ENCODE peak calls at places on chromosomes 3 and 15, in four cellular contexts. P is Panc1, K is heart left ventricle, W is dorsolateral prefrontal cortex. E is an unnamed sample.

GRCh38 chr15:95793226-95793625 is 537.3 kb upstream of the NR2F2 start:
- DNase-seq in W (no peak), P (no peak), K (no peak), E (no peak)

GRCh38 chr15:79089890-79090486 is 592 bp downstream of the RASGRF1 start:
- DNase-seq in P (no peak), K (no peak), W (no peak), E (no peak)

GRCh38 chr3:120094776-120095225 is 554 bp upstream of the GSK3B start:
- DNase-seq in W (peak), K (no peak), P (peak), E (peak)

GRCh38 chr3:13111173-13111873 is 38.1 kb upstream of the IQSEC1 start:
- DNase-seq in W (peak), K (no peak), P (no peak), E (no peak)

GRCh38 chr3:15390460-15390859 is 36.9 kb downstream of the METTL6 start:
- DNase-seq in P (no peak), K (no peak), W (no peak), E (no peak)

GRCh38 chr15:75156306-75157215 is 45.1 kb upstream of the C15orf39 start:
- DNase-seq in P (no peak), K (no peak), W (no peak), E (no peak)

GRCh38 chr3:52047295-52047960 is 8.9 kb downstream of the DUSP7 start:
- DNase-seq in K (no peak), W (peak), P (no peak), E (no peak)

GRCh38 chr3:127254730-127255129 is 33.1 kb downstream of the PRR20G start:
- DNase-seq in P (no peak), K (no peak), W (no peak), E (no peak)

GRCh38 chr3:169165196-169166159 is 498.0 kb downstream of the MECOM start:
- DNase-seq in P (no peak), W (no peak), K (no peak), E (no peak)

GRCh38 chr3:71441925-71442620 is 141.5 kb downstream of the FOXP1 start:
- DNase-seq in P (no peak), W (no peak), K (no peak), E (no peak)

GRCh38 chr15:71125831-71126453 is 10.7 kb downstream of the THSD4 start:
- DNase-seq in P (no peak), W (no peak), K (no peak), E (no peak)

GRCh38 chr3:10006048-10006761 is 19.6 kb upstream of the EMC3 start:
- DNase-seq in P (no peak), W (no peak), K (no peak), E (no peak)

GRCh38 chr15:60000824-60001641 is 3.1 kb upstream of the FOXB1 start:
- DNase-seq in K (no peak), W (no peak), P (no peak), E (no peak)
- H3K4me3 ChIP-seq in K (no peak), W (no peak), P (no peak), E (no peak)

GRCh38 chr3:129663045-129663446 is 56.6 kb upstream of the PLXND1 start:
- DNase-seq in K (no peak), P (no peak), W (no peak), E (no peak)
- H3K27ac ChIP-seq in K (peak), P (no peak), W (no peak), E (no peak)

GRCh38 chr3:64563776-64564175 is 124.0 kb downstream of the ADAMTS9 start:
- DNase-seq in K (no peak), P (no peak), W (no peak), E (no peak)
- TF ChIP-seq CTCF in K (no peak), P (no peak), W (no peak), E (no peak)

GRCh38 chr3:98734311-98734710 is 28.8 kb upstream of the ST3GAL6 start:
- DNase-seq in K (no peak), P (no peak), W (no peak), E (no peak)
- H3K4me3 ChIP-seq in K (peak), P (peak), W (peak), E (no peak)

DNA sequence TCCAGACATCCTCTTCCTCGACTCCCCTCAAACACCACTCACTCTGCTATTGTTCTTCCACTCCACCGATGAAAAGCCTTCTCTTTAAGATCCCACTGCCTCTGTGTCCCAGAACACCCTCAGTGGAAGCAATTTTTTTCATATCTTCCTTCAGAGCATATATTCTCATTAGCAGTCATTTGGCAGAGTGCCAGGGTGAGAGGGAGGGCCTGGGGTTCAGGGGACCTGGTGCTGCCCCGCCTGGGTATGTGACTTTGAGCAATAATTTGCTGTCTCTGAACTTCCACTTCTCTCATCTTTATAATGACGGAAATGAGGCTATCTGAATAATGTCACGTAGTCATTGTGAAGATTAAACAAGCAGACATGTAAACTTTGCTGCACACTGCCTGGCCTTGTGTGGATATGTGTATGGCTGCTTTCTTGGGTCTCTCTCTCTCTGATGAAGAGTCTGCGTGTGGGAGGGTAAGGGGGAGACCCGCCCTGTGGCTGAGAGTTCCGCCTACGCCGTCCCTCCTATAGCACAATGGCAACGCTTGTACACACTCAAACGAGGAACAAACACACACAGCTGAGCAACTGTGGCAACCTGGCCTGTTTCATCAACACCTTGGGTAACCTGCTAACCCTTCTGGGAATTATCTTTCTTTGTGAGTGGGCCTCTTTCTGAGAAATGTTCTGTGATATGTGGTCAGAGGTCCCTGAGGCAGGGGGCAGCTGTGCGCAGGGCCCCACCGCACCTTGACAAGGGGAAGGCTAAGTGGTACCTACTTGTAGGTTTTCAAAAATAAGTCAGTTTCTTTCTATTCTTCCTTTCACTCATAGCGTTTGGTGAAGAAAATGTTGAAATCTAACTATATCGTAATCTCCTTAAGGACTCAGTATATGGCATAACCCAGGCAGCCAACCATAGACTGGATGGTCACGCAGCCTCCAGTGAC is 369.8 kb downstream of the SV2B start:
- DNase-seq in K (no peak), P (no peak), W (no peak), E (no peak)
- H3K27ac ChIP-seq in K (peak), P (no peak), W (no peak), E (no peak)

DNA sequence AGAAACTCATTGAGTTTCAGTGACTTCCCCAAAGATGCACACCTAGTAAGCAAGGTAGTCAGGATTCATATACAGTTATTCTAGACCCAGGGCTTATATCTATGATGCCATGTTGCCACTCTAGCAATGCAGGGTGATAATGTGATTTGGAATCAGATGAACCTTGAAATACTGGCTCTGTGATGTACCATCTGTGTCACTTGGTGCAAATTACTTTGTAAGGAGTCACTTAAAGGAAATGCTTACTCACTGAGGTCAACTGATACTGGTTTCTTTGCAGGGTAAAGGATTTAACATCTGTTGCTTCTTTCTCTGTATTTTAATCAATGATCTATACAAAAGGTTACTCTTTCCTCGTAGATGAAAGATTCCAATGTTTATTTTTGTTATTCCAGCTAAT is 10.8 kb downstream of the ASB14 start:
- DNase-seq in P (no peak), W (no peak), K (no peak), E (no peak)
- TF ChIP-seq CTCF in P (no peak), W (no peak), K (no peak), E (no peak)

GRCh38 chr15:56369234-56369633 is 4.0 kb downstream of the TEX9 start:
- DNase-seq in K (no peak), P (no peak), W (no peak), E (no peak)

GRCh38 chr15:56367156-56367555 is 1.9 kb downstream of the TEX9 start:
- DNase-seq in K (no peak), W (no peak), P (no peak), E (no peak)

GRCh38 chr15:56366211-56366610 is 985 bp downstream of the TEX9 start:
- DNase-seq in P (no peak), K (no peak), W (no peak), E (no peak)

GRCh38 chr15:56371495-56372147 is 6.4 kb downstream of the TEX9 start:
- DNase-seq in P (no peak), W (no peak), K (no peak), E (no peak)
- H3K4me3 ChIP-seq in P (no peak), W (no peak), K (no peak), E (no peak)

GRCh38 chr3:4823385-4823784 is 155.9 kb upstream of the BHLHE40 start:
- DNase-seq in W (no peak), P (no peak), K (no peak), E (no peak)

GRCh38 chr3:4821331-4821730 is 157.9 kb upstream of the BHLHE40 start:
- DNase-seq in P (no peak), K (no peak), W (no peak), E (no peak)

GRCh38 chr3:4820296-4821121 is 158.7 kb upstream of the BHLHE40 start:
- DNase-seq in P (no peak), K (no peak), W (no peak), E (no peak)

GRCh38 chr3:4822568-4822967 is 156.7 kb upstream of the BHLHE40 start:
- DNase-seq in K (no peak), W (no peak), P (no peak), E (no peak)

GRCh38 chr3:4821975-4822374 is 157.3 kb upstream of the BHLHE40 start:
- DNase-seq in P (no peak), W (no peak), K (no peak), E (no peak)
- H3K27ac ChIP-seq in P (no peak), W (no peak), K (peak), E (no peak)